ENCODE peak calls at places on chromosomes 16 and 17, in four cellular contexts. B, A, M and X are unnamed samples.

GRCh38 chr16:72400257-72401078 is 228.5 kb upstream of the PMFBP1 start:
- DNase-seq in A (no peak), M (peak), B (no peak), X (peak)

GRCh38 chr17:78737332-78737731 is 44.7 kb downstream of the CYTH1 start:
- DNase-seq in B (no peak), M (no peak), A (no peak), X (peak)

GRCh38 chr17:27323538-27324212 is 29.8 kb downstream of the WSB1 start:
- DNase-seq in M (peak), A (peak), B (peak), X (no peak)

GRCh38 chr17:29625037-29625750 is 2.5 kb upstream of the CORO6 start:
- DNase-seq in M (no peak), A (no peak), B (no peak), X (no peak)

GRCh38 chr17:6506679-6507231 is 49.6 kb downstream of the PITPNM3 start:
- DNase-seq in M (no peak), A (peak), B (no peak), X (no peak)

GRCh38 chr16:30110661-30111060 is 2.7 kb downstream of the GDPD3 start:
- DNase-seq in B (no peak), M (no peak), A (no peak), X (no peak)

GRCh38 chr16:50309527-50310307 is 43.4 kb downstream of the ADCY7 start:
- DNase-seq in B (peak), A (peak), M (peak), X (peak)

GRCh38 chr16:71384073-71384724 is 25.7 kb downstream of the CALB2 start:
- DNase-seq in B (no peak), A (no peak), M (no peak), X (no peak)

GRCh38 chr16:10828851-10829331 is 10.3 kb upstream of the TVP23A start:
- DNase-seq in A (peak), B (peak), M (no peak), X (no peak)

GRCh38 chr17:56536766-56537165 is 56.7 kb upstream of the NOG start:
- DNase-seq in B (no peak), M (no peak), A (no peak), X (peak)
- TF ChIP-seq POLR2A in B (no peak), M (no peak), A (no peak), X (no peak)

GRCh38 chr17:48038687-48039086 is 1.1 kb upstream of the COPZ2 start:
- DNase-seq in B (no peak), M (no peak), A (no peak), X (no peak)
- TF ChIP-seq POLR2A in B (no peak), M (no peak), A (no peak), X (no peak)

GRCh38 chr17:81346090-81346907 is 49.0 kb upstream of the BAHCC1 start:
- DNase-seq in A (peak), M (peak), B (peak), X (peak)
- TF ChIP-seq POLR2A in A (peak), M (peak), B (no peak), X (peak)

GRCh38 chr17:75384751-75385150 is 20.7 kb downstream of the GRB2 start:
- DNase-seq in M (no peak), A (no peak), B (no peak), X (no peak)

GRCh38 chr17:75386430-75386829 is 19.0 kb downstream of the GRB2 start:
- DNase-seq in A (no peak), M (no peak), B (no peak), X (peak)

GRCh38 chr17:75390982-75391381 is 14.5 kb downstream of the GRB2 start:
- DNase-seq in A (no peak), M (no peak), B (no peak), X (no peak)

GRCh38 chr17:75392559-75392958 is 12.9 kb downstream of the GRB2 start:
- DNase-seq in B (no peak), M (no peak), A (no peak), X (no peak)

DNA sequence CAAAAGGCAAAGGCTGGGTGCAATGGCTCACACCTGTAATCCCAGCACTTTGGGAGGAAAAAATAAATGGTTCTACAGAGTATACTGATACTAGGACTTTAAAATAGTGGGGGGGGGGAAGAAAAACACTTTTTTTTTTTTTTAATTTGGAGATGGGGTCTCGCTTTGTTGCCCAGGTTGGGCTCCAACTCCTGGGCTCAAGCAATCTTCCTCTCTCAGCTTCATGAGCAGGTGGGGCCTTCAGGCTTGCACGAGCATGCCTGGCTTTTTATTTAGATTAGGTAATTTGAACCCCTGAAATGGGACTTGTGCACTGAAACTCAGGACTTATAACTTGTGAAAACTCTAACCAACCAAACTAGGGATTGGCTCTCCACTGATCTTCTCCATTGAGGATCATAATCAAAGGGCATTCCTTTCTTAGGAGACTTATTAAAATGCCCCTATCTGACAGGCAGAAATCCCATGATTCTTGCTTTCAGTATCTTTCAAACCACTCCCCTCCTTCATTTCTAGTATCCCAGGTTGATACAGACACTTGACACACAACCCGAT is 16.9 kb downstream of the GRB2 start:
- DNase-seq in A (no peak), M (no peak), B (no peak), X (no peak)
- TF ChIP-seq POLR2A in A (no peak), M (no peak), B (no peak), X (no peak)